ENCODE peak calls at places on chromosomes 5 and 9, in six cellular contexts. Z is neural progenitor cell, E is Panc1, P is IMR-90, G is HL-60, W is Peyer's patch. L is an unnamed sample. For H3K27me3, the result is how much of the 10 kb centered on the place peaks cover.

GRCh38 chr5:113950186-113950585 is 411.7 kb upstream of the KCNN2 start:
- DNase-seq in Z (no peak), P (no peak), E (no peak), G (no peak), W (no peak), L (no peak)

GRCh38 chr5:98308960-98309359 is 464.5 kb upstream of the RGMB start:
- DNase-seq in W (no peak), E (no peak), G (no peak), P (peak), Z (no peak), L (no peak)

GRCh38 chr9:20592673-20593072 is 29.6 kb downstream of the MLLT3 start:
- DNase-seq in W (no peak), E (no peak), P (peak), Z (no peak), G (no peak), L (no peak)

GRCh38 chr9:78363221-78363620 is 66.3 kb downstream of the PSAT1 start:
- DNase-seq in Z (no peak), G (no peak), P (peak), E (no peak), W (no peak), L (no peak)

GRCh38 chr9:72539824-72540347 is 18.5 kb downstream of the TMC1 start:
- DNase-seq in P (no peak), G (no peak), W (no peak), E (no peak), Z (peak), L (no peak)

GRCh38 chr5:150575745-150576448 is 64.6 kb upstream of the SYNPO start:
- DNase-seq in G (no peak), Z (no peak), W (no peak), E (no peak), P (no peak), L (no peak)

GRCh38 chr5:175520321-175520720 is 42.0 kb downstream of the SFXN1 start:
- DNase-seq in E (no peak), P (no peak), W (no peak), G (no peak), Z (no peak), L (no peak)

GRCh38 chr9:98021306-98022040 is 35.1 kb upstream of the NANS start:
- DNase-seq in W (no peak), G (no peak), E (no peak), P (no peak), Z (no peak), L (no peak)

GRCh38 chr5:79695501-79695900 is 5.9 kb downstream of the CMYA5 start:
- DNase-seq in P (no peak), G (no peak), Z (no peak), W (no peak), E (no peak), L (no peak)

GRCh38 chr9:127837346-127837745 is 17.1 kb downstream of the ENG start:
- DNase-seq in G (no peak), Z (no peak), P (no peak), E (no peak), W (peak), L (no peak)

GRCh38 chr5:156556666-156557401 is 229.9 kb downstream of the SGCD start:
- DNase-seq in E (no peak), G (no peak), Z (no peak), P (no peak), W (no peak), L (no peak)

GRCh38 chr5:52989025-52989780 is at the start of gene ITGA2:
- DNase-seq in G (no peak), W (no peak), E (no peak), Z (peak), P (peak), L (no peak)

GRCh38 chr9:2158111-2158610 is 143.0 kb downstream of the SMARCA2 start:
- DNase-seq in E (no peak), P (peak), W (peak), G (peak), Z (peak), L (no peak)

GRCh38 chr9:30978000-30978399 is 1406.4 kb upstream of the ACO1 start:
- DNase-seq in G (no peak), E (no peak), Z (no peak), P (no peak), W (no peak), L (no peak)

GRCh38 chr5:90408571-90409317 is 812 bp downstream of the CETN3 start:
- DNase-seq in W (no peak), G (peak), P (no peak), Z (peak), E (no peak), L (no peak)

GRCh38 chr9:126056312-126057021 is 270.2 kb upstream of the MVB12B start:
- DNase-seq in Z (no peak), P (no peak), E (no peak), W (no peak), G (no peak), L (no peak)

GRCh38 chr5:9183306-9183705 is 362.6 kb downstream of the SEMA5A start:
- DNase-seq in E (no peak), Z (no peak), G (no peak), P (no peak), W (no peak), L (no peak)

GRCh38 chr9:108850293-108850897 is 5.4 kb downstream of the ACTL7B start:
- DNase-seq in P (peak), G (no peak), W (no peak), E (no peak), Z (no peak), L (no peak)

GRCh38 chr9:91315191-91315590 is 46.5 kb downstream of the AUH start:
- DNase-seq in P (no peak), W (no peak), Z (no peak), E (no peak), G (no peak), L (no peak)

GRCh38 chr5:41508696-41509398 is 1.6 kb downstream of the PLCXD3 start:
- DNase-seq in G (no peak), E (no peak), P (no peak), Z (no peak), W (no peak), L (no peak)

GRCh38 chr9:12785941-12786340 is 11.1 kb downstream of the LURAP1L start:
- DNase-seq in P (no peak), G (no peak), W (no peak), Z (no peak), E (no peak), L (no peak)

GRCh38 chr5:126044931-126045565 is 378.2 kb upstream of the GRAMD2B start:
- DNase-seq in G (no peak), Z (no peak), E (no peak), W (no peak), P (no peak), L (no peak)

GRCh38 chr5:51544386-51544785 is 161.1 kb downstream of the ISL1 start:
- DNase-seq in W (no peak), G (no peak), Z (no peak), P (no peak), E (no peak), L (no peak)

GRCh38 chr5:135010502-135011354 is 23.3 kb downstream of the PITX1 start:
- DNase-seq in W (no peak), Z (no peak), P (peak), G (no peak), E (no peak), L (no peak)

GRCh38 chr5:133754575-133755169 is 142.3 kb upstream of the FSTL4 start:
- DNase-seq in W (no peak), E (peak), G (no peak), P (peak), Z (peak), L (no peak)

GRCh38 chr5:68659876-68660275 is 433.9 kb upstream of the SLC30A5 start:
- DNase-seq in P (peak), W (no peak), E (no peak), G (no peak), Z (no peak), L (no peak)

GRCh38 chr9:76459691-76460635 is 981 bp downstream of the GCNT1 start:
- DNase-seq in Z (peak), W (no peak), E (no peak), P (peak), G (peak), L (no peak)
- TF ChIP-seq CTCF in Z (peak), W (no peak), E (peak), P (peak), G (no peak), L (peak)

DNA sequence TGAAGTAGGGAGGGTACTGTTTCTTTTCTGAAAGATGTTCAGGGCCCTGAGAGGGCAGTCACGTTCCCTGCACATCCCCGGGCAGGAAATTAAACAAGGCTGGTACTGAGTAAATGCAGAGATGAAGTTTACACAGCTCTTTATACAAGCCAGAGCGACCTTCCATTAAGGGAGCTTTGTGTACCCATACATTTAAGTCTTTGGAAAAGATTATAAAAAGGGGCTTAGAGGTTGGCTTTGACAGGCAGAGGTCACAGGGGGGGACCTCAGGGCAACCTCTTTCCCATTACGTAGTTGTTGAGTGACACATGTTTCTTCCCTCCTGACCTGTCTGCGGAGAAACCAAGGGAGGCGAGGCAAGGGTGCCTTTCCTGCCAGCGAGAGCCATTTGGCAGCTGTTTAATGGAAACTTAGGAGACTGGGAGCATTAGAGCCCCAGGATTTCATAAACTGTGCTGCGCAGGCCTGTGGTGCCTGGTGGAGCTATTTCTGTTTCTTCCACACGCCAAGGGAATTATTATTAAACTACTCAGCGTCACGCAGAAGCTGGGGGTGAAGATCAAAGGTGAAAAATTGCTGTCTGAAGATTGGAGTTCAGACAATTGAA is 3.1 kb upstream of the SMIM32 start:
- DNase-seq in G (no peak), Z (no peak), E (no peak), W (no peak), P (no peak), L (no peak)
- H3K27me3 ChIP-seq in G (under half), Z (under half), E (under half), W (under half), P (half or more), L (half or more)

DNA sequence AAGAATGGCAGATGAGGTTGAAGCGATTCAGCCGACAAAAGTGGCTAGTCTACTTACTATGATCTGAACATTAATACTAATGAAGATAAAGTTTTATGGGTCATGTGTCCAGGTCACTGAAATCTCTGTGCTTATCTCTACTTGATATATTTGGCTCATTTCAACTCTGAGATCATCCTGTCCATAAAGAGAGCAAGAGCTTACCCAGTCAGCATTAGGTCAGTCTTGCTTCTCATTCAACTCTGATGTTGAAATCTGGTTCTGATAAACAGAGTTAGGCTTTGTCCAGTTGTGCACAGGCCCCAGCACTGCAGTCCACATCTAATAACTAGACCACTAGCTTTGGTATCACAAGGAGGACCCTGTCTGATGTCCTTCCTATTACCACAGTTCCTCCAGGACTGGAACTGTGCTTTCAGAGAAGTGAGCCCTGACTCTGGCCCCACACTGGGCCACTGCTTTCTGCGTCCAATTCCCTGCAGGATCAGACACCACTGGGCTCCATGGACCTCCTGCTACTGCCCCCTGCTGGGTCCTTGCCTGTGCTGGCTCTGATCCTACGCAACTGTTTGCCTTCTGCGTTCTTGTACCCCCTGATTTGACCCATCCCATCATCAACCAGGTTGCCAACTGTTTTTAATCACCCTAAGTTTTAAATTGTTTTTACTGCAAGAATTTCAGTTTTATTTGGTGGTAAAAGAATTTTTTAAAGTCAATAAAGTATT is 23.7 kb upstream of the FAM120A start:
- DNase-seq in P (no peak), W (no peak), E (no peak), Z (peak), G (no peak), L (no peak)
- TF ChIP-seq CTCF in P (no peak), W (no peak), E (peak), Z (peak), G (no peak), L (peak)

DNA sequence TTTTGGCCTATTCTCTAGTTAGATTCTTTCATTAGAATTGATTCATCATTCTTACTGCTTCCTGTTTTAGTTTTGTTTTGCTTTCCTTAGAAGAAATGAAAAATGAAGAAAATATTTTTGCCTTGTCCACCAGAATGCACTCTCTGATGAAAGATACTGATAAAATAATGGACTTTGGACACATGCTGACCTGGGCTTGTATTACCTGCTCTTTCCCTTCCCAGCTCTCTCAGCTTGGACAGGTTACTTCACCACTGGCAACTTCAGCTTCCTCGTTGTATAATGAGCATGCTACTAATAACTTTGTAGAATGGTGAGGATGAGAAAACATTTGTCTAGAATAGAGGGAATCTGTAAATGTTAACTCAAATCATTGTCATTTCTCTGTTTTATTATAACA is 1468.1 kb upstream of the WWC1 start:
- DNase-seq in P (no peak), G (no peak), Z (no peak), W (no peak), E (no peak), L (no peak)
- H3K27me3 ChIP-seq in P (under half), G (under half), Z (under half), W (under half), E (under half), L (under half)

GRCh38 chr5:112811023-112811422 is 50.1 kb upstream of the SRP19 start:
- DNase-seq in Z (no peak), G (no peak), E (no peak), P (no peak), W (no peak), L (no peak)
- TF ChIP-seq CTCF in Z (no peak), G (no peak), E (no peak), P (no peak), W (no peak), L (no peak)

DNA sequence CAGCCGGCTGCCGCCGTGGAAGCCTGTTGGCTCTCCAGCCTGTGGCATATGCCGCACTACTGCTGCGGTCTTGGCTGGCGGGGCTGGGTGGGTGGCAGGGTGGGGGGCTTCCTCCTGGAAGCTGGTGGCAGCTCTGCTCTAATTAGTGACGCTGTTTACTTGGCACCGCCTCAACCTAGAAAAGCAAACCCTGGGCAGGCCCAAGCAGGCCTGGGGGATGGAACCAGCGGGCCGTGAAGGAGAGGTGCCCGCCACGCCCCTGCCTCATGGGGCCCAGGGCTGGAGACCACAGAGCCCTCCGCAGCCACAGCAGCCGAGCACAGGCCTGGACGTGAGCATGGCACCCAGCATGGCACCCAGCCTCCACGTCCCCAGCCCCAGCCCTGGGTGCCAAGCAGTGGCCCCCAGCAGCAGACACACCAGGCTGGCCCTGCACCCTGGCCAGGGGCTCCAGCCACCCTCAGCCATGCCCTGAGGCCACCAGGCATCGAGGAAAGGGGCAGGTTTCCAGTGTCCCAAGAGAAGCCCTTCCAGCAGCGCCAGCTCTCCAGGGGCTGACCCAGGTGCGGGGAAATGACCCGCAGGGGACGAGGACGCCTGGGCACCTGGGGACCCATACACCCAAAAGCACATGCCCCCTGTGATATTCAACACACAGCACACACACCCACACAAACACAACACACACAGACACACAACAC is 5.4 kb upstream of the CCDC187 start:
- DNase-seq in G (no peak), W (peak), Z (no peak), E (no peak), P (no peak), L (no peak)
- H3K27me3 ChIP-seq in G (under half), W (under half), Z (under half), E (under half), P (under half), L (under half)

DNA sequence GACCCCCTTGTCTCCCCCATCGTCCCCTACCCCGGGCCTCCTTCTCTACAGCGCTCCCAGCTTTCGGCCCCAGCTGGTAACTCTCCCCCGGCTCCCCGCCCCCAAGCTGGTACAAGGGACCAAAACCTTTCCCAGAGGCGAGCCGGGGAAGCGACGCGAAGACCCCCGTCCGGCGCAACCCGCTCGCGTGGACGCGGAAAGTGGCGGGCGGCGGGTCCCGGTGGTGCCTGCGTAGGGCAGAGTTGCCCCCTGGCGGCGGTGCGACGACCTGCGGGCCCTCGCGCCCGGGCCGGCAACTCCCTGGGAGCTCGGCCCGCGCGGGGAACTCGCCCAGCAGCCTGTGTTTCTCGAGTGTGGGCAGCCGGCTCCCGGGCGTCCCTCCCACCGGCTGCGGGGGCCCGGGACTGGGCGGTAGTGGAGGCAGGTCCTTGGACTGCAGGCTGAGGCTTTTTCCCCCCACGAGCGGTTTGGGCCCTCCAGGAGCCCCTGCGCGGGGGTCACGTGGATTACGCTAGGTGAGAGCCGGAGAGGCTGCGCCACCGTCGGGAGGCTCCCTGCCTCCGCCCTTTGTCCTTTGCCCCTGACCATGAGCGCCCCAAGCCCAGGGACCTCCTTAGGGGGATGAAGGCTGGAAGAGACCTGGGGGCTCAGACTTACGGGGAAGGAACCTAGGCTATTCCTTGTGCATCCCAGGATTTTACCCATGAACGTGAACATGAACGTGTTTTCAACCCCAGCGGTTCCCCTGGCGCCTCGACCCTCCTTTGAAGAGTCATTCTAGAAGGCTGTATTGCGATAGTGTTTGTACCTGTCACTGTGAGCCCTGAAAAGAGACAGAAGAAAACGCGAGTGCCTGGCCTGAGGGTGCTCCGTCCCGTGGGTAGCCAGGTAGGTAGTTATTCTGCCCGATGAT is 2.9 kb upstream of the FOXD1 start:
- DNase-seq in W (peak), P (peak), E (no peak), Z (peak), G (peak), L (no peak)
- TF ChIP-seq CTCF in W (peak), P (peak), E (peak), Z (peak), G (no peak), L (peak)

DNA sequence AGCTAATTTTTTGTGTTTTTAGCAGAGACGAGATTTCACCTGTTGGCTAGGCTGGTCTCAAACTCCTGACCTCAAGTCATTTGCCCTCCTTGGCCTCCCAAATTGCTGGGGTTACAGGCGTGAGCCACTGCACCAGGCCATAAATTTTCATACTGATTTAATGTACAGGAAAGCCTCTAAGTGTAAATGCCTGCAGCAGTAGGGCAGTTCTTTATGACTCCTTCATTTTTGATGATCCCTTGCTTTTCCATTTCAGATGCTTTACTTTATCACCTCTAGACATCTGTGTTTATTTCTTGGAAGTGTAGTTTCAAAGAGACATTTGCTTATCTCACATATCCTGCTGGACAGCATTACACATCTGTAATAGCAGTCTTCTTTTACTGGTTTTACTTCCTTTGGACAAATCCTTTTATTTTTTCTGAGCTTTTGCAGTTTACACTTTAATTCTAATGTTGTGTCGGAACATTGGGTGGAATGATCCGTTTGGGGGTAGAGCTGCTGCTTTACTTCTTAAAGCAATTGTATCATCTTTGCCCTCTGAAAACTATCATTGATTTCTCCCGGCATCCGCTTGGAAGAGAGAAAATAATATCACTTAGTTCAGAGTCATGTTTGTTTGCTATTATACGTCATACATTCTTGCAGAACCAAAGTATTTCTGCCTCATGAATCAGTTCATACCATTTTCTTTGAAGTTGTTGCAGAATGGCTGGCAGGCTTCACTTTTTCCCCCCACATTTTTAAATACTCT is 36.0 kb downstream of the SCGB3A1 start:
- DNase-seq in W (no peak), Z (no peak), G (no peak), E (no peak), P (peak), L (peak)
- H3K27me3 ChIP-seq in W (under half), Z (under half), G (under half), E (under half), P (under half), L (under half)

L was measured in AG04450.